ENCODE peak calls at places on chromosomes 13 and 19, in five cellular contexts. K, W, A, T and H are unnamed samples. For H3K36me3 and H3K4me1, the result is how much of the 10 kb centered on the place peaks cover.

GRCh38 chr13:25324100-25324499 is 22.7 kb downstream of the NUP58 start:
- DNase-seq in W (no peak), K (no peak), T (no peak), A (no peak), H (no peak)

GRCh38 chr13:111204438-111205177 is 89.5 kb downstream of the ARHGEF7 start:
- DNase-seq in W (peak), T (peak), K (no peak), A (no peak), H (no peak)

GRCh38 chr13:52809310-52809769 is 39.1 kb downstream of the PCDH8 start:
- DNase-seq in K (peak), T (peak), W (peak), A (peak), H (no peak)

GRCh38 chr19:39160523-39160861 is 34.9 kb downstream of the PAK4 start:
- DNase-seq in K (no peak), W (peak), T (peak), A (peak), H (no peak)

GRCh38 chr19:47309038-47309437 is 623 bp upstream of the C5AR1 start:
- DNase-seq in A (no peak), K (no peak), W (peak), T (no peak), H (no peak)

GRCh38 chr19:29615891-29616425 is 9.9 kb downstream of the POP4 start:
- DNase-seq in T (no peak), K (no peak), W (no peak), A (no peak), H (peak)

GRCh38 chr19:49875801-49876421 is 1.2 kb downstream of the AKT1S1 start:
- DNase-seq in T (peak), A (peak), K (peak), W (peak), H (peak)

GRCh38 chr13:109836629-109837607 is 50.5 kb upstream of the IRS2 start:
- DNase-seq in K (peak), T (no peak), A (peak), W (no peak), H (no peak)

GRCh38 chr13:41900918-41901317 is 60.0 kb downstream of the VWA8 start:
- DNase-seq in W (no peak), K (no peak), A (no peak), T (no peak), H (no peak)

GRCh38 chr13:64130170-64130569 is 2714.5 kb upstream of the PCDH20 start:
- DNase-seq in A (no peak), K (no peak), W (no peak), T (no peak), H (peak)

GRCh38 chr13:34308725-34309124 is 490.8 kb downstream of the RFC3 start:
- DNase-seq in K (no peak), A (no peak), T (no peak), W (no peak), H (no peak)

GRCh38 chr19:42409477-42409876 is 17.7 kb downstream of the LIPE start:
- DNase-seq in A (peak), K (no peak), T (peak), W (no peak), H (no peak)

GRCh38 chr13:23817833-23818232 is 71.4 kb downstream of the MIPEP start:
- DNase-seq in K (no peak), W (no peak), T (no peak), A (no peak), H (no peak)

GRCh38 chr13:20405691-20406090 is 120.0 kb downstream of the CRYL1 start:
- DNase-seq in W (no peak), K (no peak), T (no peak), A (no peak), H (no peak)

GRCh38 chr19:14337510-14337909 is 43.7 kb upstream of the ADGRE5 start:
- DNase-seq in K (peak), W (peak), T (no peak), A (no peak), H (no peak)

GRCh38 chr13:74289130-74289529 is 154.9 kb upstream of the KLF12 start:
- DNase-seq in A (no peak), W (no peak), T (no peak), K (no peak), H (no peak)

GRCh38 chr19:35718345-35719041 is 690 bp downstream of the KMT2B start:
- DNase-seq in W (peak), K (peak), A (peak), T (peak), H (peak)

GRCh38 chr19:46368116-46368515 is 21.2 kb downstream of the PPP5C start:
- DNase-seq in A (no peak), T (peak), W (no peak), K (no peak), H (peak)

GRCh38 chr19:29655648-29656335 is 9.5 kb upstream of the PLEKHF1 start:
- DNase-seq in K (peak), T (no peak), A (no peak), W (no peak), H (no peak)

GRCh38 chr19:5430237-5430636 is 25.0 kb upstream of the ZNRF4 start:
- DNase-seq in A (no peak), W (no peak), T (no peak), K (no peak), H (no peak)

GRCh38 chr13:112992931-112993700 is 24.1 kb downstream of the MCF2L start:
- DNase-seq in A (no peak), W (no peak), T (no peak), K (no peak), H (no peak)

GRCh38 chr13:21060063-21060826 is 1.1 kb downstream of the LATS2 start:
- DNase-seq in W (peak), K (peak), A (peak), T (peak), H (peak)

GRCh38 chr13:70107498-70108271 is at the start of gene ATXN8OS:
- DNase-seq in T (no peak), A (no peak), W (no peak), K (no peak), H (peak)

GRCh38 chr13:108269601-108270328 is at the start of gene TNFSF13B:
- DNase-seq in K (peak), A (peak), T (peak), W (peak), H (peak)

GRCh38 chr13:107447591-107447990 is 767.7 kb downstream of the LIG4 start:
- DNase-seq in A (no peak), W (no peak), T (no peak), K (no peak), H (no peak)

GRCh38 chr13:32902898-32903297 is 113.3 kb upstream of the KL start:
- DNase-seq in T (no peak), W (peak), A (peak), K (peak), H (no peak)

GRCh38 chr13:103430368-103430767 is 364.2 kb upstream of the SLC10A2 start:
- DNase-seq in K (no peak), T (no peak), W (no peak), A (no peak), H (no peak)

GRCh38 chr13:22625691-22626090 is 555.1 kb upstream of the SGCG start:
- DNase-seq in W (no peak), T (no peak), A (no peak), K (no peak), H (no peak)

GRCh38 chr13:36352350-36352749 is 6.2 kb upstream of the SPART start:
- DNase-seq in A (no peak), W (no peak), K (no peak), T (no peak), H (no peak)

GRCh38 chr19:7962644-7963268 is 19.3 kb upstream of the TIMM44 start:
- DNase-seq in W (no peak), T (no peak), A (no peak), K (no peak), H (no peak)

GRCh38 chr19:7959209-7959608 is 15.7 kb upstream of the TIMM44 start:
- DNase-seq in K (no peak), A (no peak), T (no peak), W (no peak), H (no peak)

GRCh38 chr19:7965259-7965841 is 21.9 kb upstream of the TIMM44 start:
- DNase-seq in W (no peak), T (no peak), A (no peak), K (no peak), H (no peak)

GRCh38 chr19:7963566-7963965 is 20.1 kb upstream of the TIMM44 start:
- DNase-seq in W (no peak), T (no peak), K (no peak), A (no peak), H (no peak)

DNA sequence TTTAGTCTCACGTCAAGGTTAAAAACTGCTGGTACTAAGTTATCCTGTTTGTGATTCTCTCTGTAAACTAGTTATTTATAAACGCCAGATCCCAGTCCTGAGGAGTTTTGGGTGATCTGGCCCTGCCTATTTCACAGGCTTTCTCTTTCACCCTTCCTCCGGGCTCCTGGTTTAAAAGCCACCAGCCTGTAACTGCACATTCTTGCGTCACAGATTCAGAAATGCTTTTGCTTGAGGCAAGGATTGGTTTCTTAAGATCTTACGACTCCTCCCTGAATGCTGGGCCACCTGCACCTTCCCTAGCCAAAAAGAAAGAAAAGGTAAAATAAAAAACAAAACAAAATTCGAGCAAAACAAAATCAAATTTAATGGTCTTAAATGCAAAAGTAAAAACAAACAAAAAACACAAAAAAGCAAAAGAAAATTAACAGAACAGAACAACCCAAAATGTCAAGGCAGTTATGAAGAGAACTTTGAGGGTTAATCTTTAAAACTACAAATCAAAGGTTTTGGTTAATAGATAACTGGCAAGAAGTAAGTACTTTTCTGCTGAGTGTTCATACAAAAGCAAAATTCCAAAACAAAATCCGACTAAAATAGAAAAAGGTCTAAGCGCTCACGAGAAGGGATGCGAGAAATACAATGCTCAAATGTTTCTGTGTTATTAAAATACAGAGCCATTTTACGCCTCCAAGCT is 18.6 kb upstream of the TIMM44 start:
- DNase-seq in A (no peak), K (no peak), W (no peak), T (no peak), H (no peak)
- H3K36me3 ChIP-seq in A (under half), K (half or more), W (under half), T (under half), H (half or more)

GRCh38 chr19:17999685-18000479 is 8.1 kb upstream of the ARRDC2 start:
- DNase-seq in W (no peak), K (no peak), A (no peak), T (no peak), H (peak)
- H3K4me3 ChIP-seq in W (no peak), K (no peak), A (no peak), T (no peak), H (no peak)

DNA sequence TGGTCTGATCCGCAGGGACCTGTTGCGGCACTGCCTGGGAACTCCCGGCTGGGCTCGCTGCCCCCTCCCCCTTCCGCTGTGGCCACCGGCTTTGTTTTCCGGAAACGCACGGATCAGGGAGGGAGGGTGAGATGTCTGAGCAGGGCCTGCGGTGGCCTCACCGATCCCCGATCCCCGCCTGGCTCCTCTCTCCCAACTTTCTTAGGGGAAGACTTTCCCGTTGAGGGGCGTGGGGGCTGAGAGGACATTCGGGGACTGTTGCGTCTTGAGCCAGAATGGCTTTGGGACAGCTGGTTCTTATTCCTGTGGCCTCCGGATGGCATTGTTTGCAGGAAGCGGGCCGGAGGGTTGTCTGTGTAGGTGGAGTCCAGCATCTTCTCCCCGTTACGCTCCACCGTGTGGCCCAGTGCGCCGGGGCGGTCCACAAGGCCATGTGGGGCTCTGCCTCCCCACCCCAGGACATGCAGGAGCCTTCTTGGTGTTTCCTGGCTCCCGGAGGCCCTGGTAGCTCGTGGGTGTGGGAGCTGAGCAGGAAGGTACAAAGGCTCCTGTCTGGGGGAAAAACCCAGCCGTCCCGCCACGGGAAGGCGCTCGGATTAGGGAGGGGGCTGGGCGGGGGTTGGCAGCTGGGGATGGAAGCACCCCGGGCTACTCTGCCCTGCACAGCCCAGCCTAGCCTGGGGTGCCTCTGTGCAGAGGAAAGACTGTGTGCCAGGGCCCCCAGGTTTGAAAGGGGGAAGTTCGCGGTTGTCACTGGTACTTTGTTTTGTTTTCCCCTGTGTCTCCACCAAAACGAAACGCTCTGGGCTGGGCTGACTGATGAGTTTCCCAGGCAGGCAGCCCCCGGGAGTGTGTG is 1.3 kb downstream of the CSNK1G2 start:
- DNase-seq in T (peak), A (peak), K (peak), W (peak), H (peak)
- H3K4me1 ChIP-seq in T (under half), A (under half), K (under half), W (under half), H (half or more)

DNA sequence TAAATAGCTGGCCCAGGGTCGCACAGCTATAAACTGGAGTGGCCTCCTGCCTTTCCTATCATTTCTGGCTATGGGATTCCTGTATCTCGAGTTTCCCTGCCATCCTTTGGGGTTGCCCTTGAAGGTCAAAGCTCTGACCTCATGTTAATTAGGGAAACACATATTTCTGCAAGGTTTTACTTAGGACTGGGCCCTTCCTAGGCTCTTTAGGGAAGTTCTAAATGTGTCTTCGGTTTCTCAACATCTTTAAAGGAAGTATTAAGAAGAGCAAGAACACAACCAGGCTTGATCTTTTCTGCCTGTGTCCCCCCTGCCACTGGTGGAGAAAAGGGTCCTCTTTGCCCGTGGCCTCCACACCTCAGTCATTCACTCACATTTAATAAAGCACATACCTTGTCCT is 10.8 kb downstream of the LCP1 start:
- DNase-seq in T (no peak), K (no peak), A (no peak), W (no peak), H (no peak)
- H3K36me3 ChIP-seq in T (under half), K (under half), A (under half), W (under half), H (under half)

DNA sequence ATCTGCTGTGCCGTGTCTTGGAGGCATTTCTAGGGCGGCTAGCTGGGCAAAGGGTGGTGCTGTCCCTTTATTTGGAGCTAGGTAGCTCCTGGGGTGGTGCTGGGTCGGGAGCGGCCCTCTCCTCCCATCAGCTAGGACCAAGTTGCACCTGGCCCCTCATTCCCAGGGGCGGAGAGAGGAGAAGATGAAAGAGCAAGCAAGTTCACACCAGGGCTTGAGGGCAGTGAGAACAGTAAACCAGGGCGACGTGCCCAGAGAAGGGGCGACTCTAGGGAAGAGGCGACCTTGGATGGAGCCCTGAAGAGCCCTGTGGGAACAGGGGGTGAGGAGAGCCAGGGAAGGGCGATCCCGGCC is 17.0 kb upstream of the KCNN1 start:
- DNase-seq in K (no peak), T (no peak), W (no peak), A (no peak), H (peak)
- H3K4me3 ChIP-seq in K (no peak), T (no peak), W (peak), A (no peak), H (no peak)

GRCh38 chr19:55252760-55253159 is 6.1 kb downstream of the PPP6R1 start:
- DNase-seq in K (no peak), A (no peak), T (no peak), W (no peak), H (peak)

GRCh38 chr19:55253842-55254624 is 4.8 kb downstream of the PPP6R1 start:
- DNase-seq in K (peak), W (no peak), T (peak), A (no peak), H (peak)

GRCh38 chr19:55253264-55253663 is 5.6 kb downstream of the PPP6R1 start:
- DNase-seq in T (no peak), W (no peak), K (no peak), A (no peak), H (peak)

GRCh38 chr19:55255618-55256423 is 3.0 kb downstream of the PPP6R1 start:
- DNase-seq in T (peak), A (no peak), K (peak), W (peak), H (peak)

DNA sequence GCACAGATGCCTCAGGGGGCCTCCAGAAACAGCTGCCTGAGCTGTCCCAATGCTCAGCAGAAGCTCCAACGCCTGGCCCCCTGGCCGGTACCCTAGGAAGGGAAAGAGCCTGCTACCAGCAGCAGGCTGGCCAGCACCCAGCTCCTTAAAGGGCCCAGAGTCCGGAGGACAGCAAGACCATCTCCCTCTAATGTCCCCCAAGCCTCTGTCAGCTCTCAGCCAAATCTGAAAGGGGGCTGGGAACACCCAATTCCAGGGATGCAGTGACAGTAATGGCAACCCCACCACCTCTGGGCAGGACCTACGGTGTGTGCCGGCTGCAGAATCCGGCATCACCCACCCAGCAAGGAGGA is 4.2 kb downstream of the PPP6R1 start:
- DNase-seq in A (no peak), K (no peak), T (no peak), W (no peak), H (no peak)
- H3K4me1 ChIP-seq in A (under half), K (half or more), T (under half), W (under half), H (half or more)

DNA sequence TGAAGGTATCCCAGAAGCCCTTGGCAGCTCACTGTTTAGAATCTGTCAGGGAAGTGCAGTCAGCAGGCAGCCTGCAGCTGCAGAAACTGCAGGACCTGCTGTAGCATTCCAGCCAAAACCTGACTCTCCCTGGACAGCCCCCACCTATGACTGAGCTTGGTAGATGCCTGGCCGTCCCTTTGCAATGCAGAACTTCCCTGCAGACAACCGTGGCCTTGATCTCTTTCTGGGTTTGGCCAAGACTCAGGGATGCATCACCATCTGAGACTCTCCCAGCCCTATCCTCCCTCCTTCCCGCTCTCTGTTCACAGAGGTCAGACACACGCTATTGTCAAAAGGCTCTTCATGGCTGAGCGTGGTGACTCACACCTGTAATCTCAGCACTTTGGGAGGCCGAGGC is 99.4 kb downstream of the ZNF557 start:
- DNase-seq in W (no peak), K (no peak), A (no peak), T (peak), H (no peak)
- H3K36me3 ChIP-seq in W (under half), K (half or more), A (half or more), T (under half), H (under half)

GRCh38 chr13:98976941-98977340 is 923 bp downstream of the DOCK9 start:
- DNase-seq in A (no peak), K (no peak), W (peak), T (no peak), H (no peak)
- H3K4me3 ChIP-seq in A (no peak), K (no peak), W (no peak), T (peak), H (no peak)